ENCODE peak calls at places on chromosome 21, in ten cellular contexts. One of them, this sample, is unnamed.

GRCh38 chr21:29256125-29256895 is 42.4 kb upstream of the BACH1 start:
- DNase-seq in adipocyte: no peak
- DNase-seq in heart right ventricle: no peak
- DNase-seq in transverse colon: no peak
- DNase-seq in PC-3: peak; percentile 87
- DNase-seq in cardiac muscle cell: no peak
- DNase-seq in BJ: no peak
- DNase-seq in aorta: no peak
- DNase-seq in neural progenitor cell: no peak
- DNase-seq in right atrium auricular region: no peak
- DNase-seq in this sample: no peak

GRCh38 chr21:34782666-34783365 is 114.0 kb downstream of the CLIC6 start:
- DNase-seq in adipocyte: no peak
- DNase-seq in heart right ventricle: no peak
- DNase-seq in transverse colon: no peak
- DNase-seq in PC-3: no peak
- DNase-seq in cardiac muscle cell: no peak
- DNase-seq in BJ: no peak
- DNase-seq in aorta: no peak
- DNase-seq in neural progenitor cell: no peak
- DNase-seq in right atrium auricular region: no peak
- DNase-seq in this sample: no peak

GRCh38 chr21:15730484-15731242 is 881 bp downstream of the USP25 start:
- DNase-seq in adipocyte: no peak
- DNase-seq in heart right ventricle: peak; percentile 13
- DNase-seq in transverse colon: no peak
- DNase-seq in PC-3: peak; percentile 25
- DNase-seq in cardiac muscle cell: no peak
- DNase-seq in BJ: no peak
- DNase-seq in aorta: no peak
- DNase-seq in neural progenitor cell: no peak
- DNase-seq in right atrium auricular region: no peak
- DNase-seq in this sample: no peak

GRCh38 chr21:39525129-39525528 is 73.4 kb downstream of the SH3BGR start:
- DNase-seq in adipocyte: no peak
- DNase-seq in heart right ventricle: peak; percentile 28
- DNase-seq in transverse colon: no peak
- DNase-seq in PC-3: no peak
- DNase-seq in cardiac muscle cell: no peak
- DNase-seq in BJ: no peak
- DNase-seq in aorta: no peak
- DNase-seq in neural progenitor cell: no peak
- DNase-seq in right atrium auricular region: no peak
- DNase-seq in this sample: no peak

GRCh38 chr21:28215214-28215954 is 777.3 kb downstream of the LTN1 start:
- DNase-seq in adipocyte: peak; percentile 93
- DNase-seq in heart right ventricle: peak; percentile 18
- DNase-seq in transverse colon: no peak
- DNase-seq in PC-3: peak; percentile 92
- DNase-seq in cardiac muscle cell: no peak
- DNase-seq in BJ: peak; percentile 47
- DNase-seq in aorta: no peak
- DNase-seq in neural progenitor cell: no peak
- DNase-seq in right atrium auricular region: no peak
- DNase-seq in this sample: no peak

GRCh38 chr21:41472769-41473548 is 35.0 kb downstream of the TMPRSS2 start:
- DNase-seq in adipocyte: no peak
- DNase-seq in heart right ventricle: no peak
- DNase-seq in transverse colon: no peak
- DNase-seq in PC-3: no peak
- DNase-seq in cardiac muscle cell: no peak
- DNase-seq in BJ: no peak
- DNase-seq in aorta: no peak
- DNase-seq in neural progenitor cell: no peak
- DNase-seq in right atrium auricular region: no peak
- DNase-seq in this sample: no peak

GRCh38 chr21:40853956-40854688 is 7.2 kb upstream of the DSCAM start:
- DNase-seq in adipocyte: no peak
- DNase-seq in heart right ventricle: no peak
- DNase-seq in transverse colon: no peak
- DNase-seq in PC-3: no peak
- DNase-seq in cardiac muscle cell: no peak
- DNase-seq in BJ: no peak
- DNase-seq in aorta: no peak
- DNase-seq in neural progenitor cell: no peak
- DNase-seq in right atrium auricular region: no peak
- DNase-seq in this sample: no peak

GRCh38 chr21:44368711-44369446 is 15.5 kb downstream of the TRPM2 start:
- DNase-seq in adipocyte: no peak
- DNase-seq in heart right ventricle: no peak
- DNase-seq in transverse colon: no peak
- DNase-seq in PC-3: no peak
- DNase-seq in cardiac muscle cell: no peak
- DNase-seq in BJ: no peak
- DNase-seq in aorta: peak; percentile 41
- DNase-seq in neural progenitor cell: peak; percentile 28
- DNase-seq in right atrium auricular region: no peak
- DNase-seq in this sample: peak; percentile 69

GRCh38 chr21:44360174-44360573 is 6.8 kb downstream of the TRPM2 start:
- DNase-seq in adipocyte: no peak
- DNase-seq in heart right ventricle: no peak
- DNase-seq in transverse colon: no peak
- DNase-seq in PC-3: no peak
- DNase-seq in cardiac muscle cell: no peak
- DNase-seq in BJ: no peak
- DNase-seq in aorta: peak; percentile 47
- DNase-seq in neural progenitor cell: no peak
- DNase-seq in right atrium auricular region: no peak
- DNase-seq in this sample: peak; percentile 42

GRCh38 chr21:44727757-44728156 is 16.4 kb upstream of the TSPEAR start:
- DNase-seq in adipocyte: no peak
- DNase-seq in heart right ventricle: no peak
- DNase-seq in transverse colon: no peak
- DNase-seq in PC-3: no peak
- DNase-seq in cardiac muscle cell: no peak
- DNase-seq in BJ: no peak
- DNase-seq in aorta: no peak
- DNase-seq in neural progenitor cell: no peak
- DNase-seq in right atrium auricular region: no peak
- DNase-seq in this sample: no peak

GRCh38 chr21:35239811-35240219 is 190.7 kb upstream of the RUNX1 start:
- DNase-seq in adipocyte: no peak
- DNase-seq in heart right ventricle: peak; percentile 11
- DNase-seq in transverse colon: no peak
- DNase-seq in PC-3: no peak
- DNase-seq in cardiac muscle cell: no peak
- DNase-seq in BJ: no peak
- DNase-seq in aorta: no peak
- DNase-seq in neural progenitor cell: peak; percentile 41
- DNase-seq in right atrium auricular region: no peak
- DNase-seq in this sample: no peak

GRCh38 chr21:15506086-15506485 is 223.7 kb upstream of the USP25 start:
- DNase-seq in adipocyte: no peak
- DNase-seq in heart right ventricle: no peak
- DNase-seq in transverse colon: no peak
- DNase-seq in PC-3: peak; percentile 26
- DNase-seq in cardiac muscle cell: no peak
- DNase-seq in BJ: no peak
- DNase-seq in aorta: no peak
- DNase-seq in neural progenitor cell: no peak
- DNase-seq in right atrium auricular region: no peak
- DNase-seq in this sample: no peak

GRCh38 chr21:42096593-42096992 is 25.5 kb downstream of the UMODL1 start:
- DNase-seq in adipocyte: peak; percentile 20
- DNase-seq in heart right ventricle: no peak
- DNase-seq in transverse colon: no peak
- DNase-seq in PC-3: no peak
- DNase-seq in cardiac muscle cell: no peak
- DNase-seq in BJ: no peak
- DNase-seq in aorta: no peak
- DNase-seq in neural progenitor cell: no peak
- DNase-seq in right atrium auricular region: no peak
- DNase-seq in this sample: no peak

GRCh38 chr21:41761211-41762181 is 5.4 kb downstream of the RIPK4 start:
- DNase-seq in adipocyte: peak; percentile 79
- DNase-seq in heart right ventricle: peak; percentile 18
- DNase-seq in transverse colon: no peak
- DNase-seq in PC-3: peak; percentile 98
- DNase-seq in cardiac muscle cell: peak; percentile 51
- DNase-seq in BJ: peak; percentile 20
- DNase-seq in aorta: peak; percentile 88
- DNase-seq in neural progenitor cell: peak; percentile 59
- DNase-seq in right atrium auricular region: peak; percentile 75
- DNase-seq in this sample: peak; percentile 83

DNA sequence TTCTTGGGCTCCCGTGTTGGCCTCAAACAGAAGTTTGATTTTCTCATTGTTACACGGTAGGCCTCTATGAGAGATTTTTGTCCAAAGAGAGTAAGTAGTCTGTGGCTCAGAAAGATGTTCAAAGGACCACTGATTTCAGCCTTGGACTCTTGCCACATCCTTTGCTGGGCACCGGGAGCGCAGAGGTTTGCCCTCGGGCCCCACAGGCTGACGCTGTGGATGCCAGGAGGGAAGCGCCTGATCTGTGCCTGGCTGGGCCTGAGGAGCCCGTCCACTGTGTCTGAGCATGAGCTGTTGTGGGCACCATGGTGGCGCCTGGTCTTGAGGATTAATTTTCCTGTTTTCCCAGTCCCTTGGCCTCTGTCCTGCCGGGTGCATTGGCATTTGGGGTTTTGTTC is 52.3 kb downstream of the PCNT start:
- DNase-seq in adipocyte: no peak
- DNase-seq in heart right ventricle: no peak
- DNase-seq in transverse colon: no peak
- DNase-seq in PC-3: no peak
- DNase-seq in cardiac muscle cell: no peak
- DNase-seq in BJ: no peak
- DNase-seq in aorta: no peak
- DNase-seq in neural progenitor cell: no peak
- DNase-seq in right atrium auricular region: no peak
- DNase-seq in this sample: no peak
- H3K4me3 ChIP-seq in adipocyte: no peak overlapping the region
- H3K4me3 ChIP-seq in heart right ventricle: no peak overlapping the region
- H3K4me3 ChIP-seq in transverse colon: no peak overlapping the region
- H3K4me3 ChIP-seq in PC-3: no peak overlapping the region
- H3K4me3 ChIP-seq in cardiac muscle cell: no peak overlapping the region
- H3K4me3 ChIP-seq in BJ: no peak overlapping the region
- H3K4me3 ChIP-seq in aorta: no peak overlapping the region
- H3K4me3 ChIP-seq in neural progenitor cell: no peak overlapping the region
- H3K4me3 ChIP-seq in right atrium auricular region: no peak overlapping the region
- H3K4me3 ChIP-seq in this sample: no peak overlapping the region

GRCh38 chr21:45891388-45892155 is 90.0 kb upstream of the COL6A1 start:
- DNase-seq in adipocyte: no peak
- DNase-seq in heart right ventricle: no peak
- DNase-seq in transverse colon: no peak
- DNase-seq in PC-3: no peak
- DNase-seq in cardiac muscle cell: no peak
- DNase-seq in BJ: no peak
- DNase-seq in aorta: peak; percentile 16
- DNase-seq in neural progenitor cell: no peak
- DNase-seq in right atrium auricular region: no peak
- DNase-seq in this sample: peak; percentile 72
- H3K4me3 ChIP-seq in adipocyte: no peak overlapping the region
- H3K4me3 ChIP-seq in heart right ventricle: no peak overlapping the region
- H3K4me3 ChIP-seq in transverse colon: no peak overlapping the region
- H3K4me3 ChIP-seq in PC-3: no peak overlapping the region
- H3K4me3 ChIP-seq in cardiac muscle cell: no peak overlapping the region
- H3K4me3 ChIP-seq in BJ: no peak overlapping the region
- H3K4me3 ChIP-seq in aorta: no peak overlapping the region
- H3K4me3 ChIP-seq in neural progenitor cell: no peak overlapping the region
- H3K4me3 ChIP-seq in right atrium auricular region: no peak overlapping the region
- H3K4me3 ChIP-seq in this sample: no peak overlapping the region

GRCh38 chr21:33020558-33021100 is 5.1 kb upstream of the OLIG2 start:
- DNase-seq in adipocyte: no peak
- DNase-seq in heart right ventricle: no peak
- DNase-seq in transverse colon: no peak
- DNase-seq in PC-3: no peak
- DNase-seq in cardiac muscle cell: no peak
- DNase-seq in BJ: no peak
- DNase-seq in aorta: no peak
- DNase-seq in neural progenitor cell: no peak
- DNase-seq in right atrium auricular region: no peak
- DNase-seq in this sample: no peak

GRCh38 chr21:33019885-33020557 is 5.7 kb upstream of the OLIG2 start:
- DNase-seq in adipocyte: no peak
- DNase-seq in heart right ventricle: no peak
- DNase-seq in transverse colon: no peak
- DNase-seq in PC-3: no peak
- DNase-seq in cardiac muscle cell: no peak
- DNase-seq in BJ: no peak
- DNase-seq in aorta: no peak
- DNase-seq in neural progenitor cell: peak; percentile 72
- DNase-seq in right atrium auricular region: no peak
- DNase-seq in this sample: no peak

GRCh38 chr21:33021150-33021549 is 4.6 kb upstream of the OLIG2 start:
- DNase-seq in adipocyte: no peak
- DNase-seq in heart right ventricle: no peak
- DNase-seq in transverse colon: no peak
- DNase-seq in PC-3: no peak
- DNase-seq in cardiac muscle cell: no peak
- DNase-seq in BJ: no peak
- DNase-seq in aorta: no peak
- DNase-seq in neural progenitor cell: no peak
- DNase-seq in right atrium auricular region: no peak
- DNase-seq in this sample: no peak

GRCh38 chr21:33018707-33019455 is 6.9 kb upstream of the OLIG2 start:
- DNase-seq in adipocyte: no peak
- DNase-seq in heart right ventricle: no peak
- DNase-seq in transverse colon: no peak
- DNase-seq in PC-3: no peak
- DNase-seq in cardiac muscle cell: no peak
- DNase-seq in BJ: no peak
- DNase-seq in aorta: no peak
- DNase-seq in neural progenitor cell: no peak
- DNase-seq in right atrium auricular region: no peak
- DNase-seq in this sample: no peak

DNA sequence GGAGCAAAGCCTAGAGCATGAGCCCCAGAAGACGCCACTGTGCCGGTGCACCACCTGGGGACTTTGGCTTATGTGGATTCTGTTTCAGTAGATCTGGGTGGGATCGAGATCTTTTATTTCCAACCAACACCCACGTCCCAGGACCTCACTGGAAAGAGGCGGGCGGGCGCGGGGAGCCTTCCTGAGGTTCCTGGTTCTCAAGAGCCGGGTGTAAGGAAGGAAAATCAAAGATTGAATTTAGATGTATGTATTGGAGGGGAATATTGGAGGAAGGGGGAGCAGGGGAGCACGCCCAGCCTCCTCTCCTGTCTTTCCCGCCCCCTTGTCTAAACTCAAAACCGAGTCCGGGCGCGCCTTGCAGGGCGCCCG is 6.2 kb upstream of the OLIG2 start:
- DNase-seq in adipocyte: no peak
- DNase-seq in heart right ventricle: no peak
- DNase-seq in transverse colon: no peak
- DNase-seq in PC-3: no peak
- DNase-seq in cardiac muscle cell: no peak
- DNase-seq in BJ: no peak
- DNase-seq in aorta: no peak
- DNase-seq in neural progenitor cell: no peak
- DNase-seq in right atrium auricular region: peak; percentile 49
- DNase-seq in this sample: no peak
- H3K4me3 ChIP-seq in adipocyte: no peak overlapping the region
- H3K4me3 ChIP-seq in heart right ventricle: peak overlapping the region; percentile 26
- H3K4me3 ChIP-seq in transverse colon: no peak overlapping the region
- H3K4me3 ChIP-seq in PC-3: no peak overlapping the region
- H3K4me3 ChIP-seq in cardiac muscle cell: peak overlapping the region; percentile 19
- H3K4me3 ChIP-seq in BJ: no peak overlapping the region
- H3K4me3 ChIP-seq in aorta: no peak overlapping the region
- H3K4me3 ChIP-seq in neural progenitor cell: peak overlapping the region; percentile 53
- H3K4me3 ChIP-seq in right atrium auricular region: no peak overlapping the region
- H3K4me3 ChIP-seq in this sample: no peak overlapping the region

GRCh38 chr21:17793271-17793670 is 25.9 kb downstream of the C21orf91 start:
- DNase-seq in adipocyte: no peak
- DNase-seq in heart right ventricle: no peak
- DNase-seq in transverse colon: no peak
- DNase-seq in PC-3: no peak
- DNase-seq in cardiac muscle cell: no peak
- DNase-seq in BJ: no peak
- DNase-seq in aorta: no peak
- DNase-seq in neural progenitor cell: no peak
- DNase-seq in right atrium auricular region: no peak
- DNase-seq in this sample: no peak
- H3K4me3 ChIP-seq in adipocyte: peak overlapping the region; percentile 74
- H3K4me3 ChIP-seq in heart right ventricle: peak overlapping the region; percentile 52
- H3K4me3 ChIP-seq in transverse colon: no peak overlapping the region
- H3K4me3 ChIP-seq in PC-3: no peak overlapping the region
- H3K4me3 ChIP-seq in cardiac muscle cell: no peak overlapping the region
- H3K4me3 ChIP-seq in BJ: no peak overlapping the region
- H3K4me3 ChIP-seq in aorta: no peak overlapping the region
- H3K4me3 ChIP-seq in neural progenitor cell: no peak overlapping the region
- H3K4me3 ChIP-seq in right atrium auricular region: no peak overlapping the region
- H3K4me3 ChIP-seq in this sample: peak overlapping the region; percentile 59